ENCODE peak calls at places on chromosomes 12 and 14, in five cellular contexts. One of them, this sample, is unnamed.

GRCh38 chr14:46381674-46382073 is 269.9 kb downstream of the RPL10L start:
- DNase-seq in GM12878: no peak
- DNase-seq in K562: no peak
- DNase-seq in HepG2: no peak
- DNase-seq in H1: no peak
- DNase-seq in this sample: peak

GRCh38 chr14:23297878-23298277 is 4.8 kb downstream of the PPP1R3E start:
- DNase-seq in GM12878: no peak
- DNase-seq in K562: no peak
- DNase-seq in HepG2: no peak
- DNase-seq in H1: no peak
- DNase-seq in this sample: no peak

GRCh38 chr12:9773216-9773877 is 12.6 kb upstream of the CD69 start:
- DNase-seq in GM12878: no peak
- DNase-seq in K562: no peak
- DNase-seq in HepG2: no peak
- DNase-seq in H1: no peak
- DNase-seq in this sample: no peak

GRCh38 chr12:51450816-51451215 is 26.2 kb downstream of the SLC4A8 start:
- DNase-seq in GM12878: no peak
- DNase-seq in K562: no peak
- DNase-seq in HepG2: no peak
- DNase-seq in H1: no peak
- DNase-seq in this sample: peak

GRCh38 chr12:93571360-93571853 is 1.1 kb upstream of the SOCS2 start:
- DNase-seq in GM12878: no peak
- DNase-seq in K562: peak
- DNase-seq in HepG2: peak
- DNase-seq in H1: peak
- DNase-seq in this sample: peak

GRCh38 chr12:127280393-127281275 is 986.3 kb upstream of the TMEM132C start:
- DNase-seq in GM12878: no peak
- DNase-seq in K562: peak
- DNase-seq in HepG2: peak
- DNase-seq in H1: peak
- DNase-seq in this sample: peak

GRCh38 chr14:90273532-90273931 is 17.2 kb downstream of the PSMC1 start:
- DNase-seq in GM12878: no peak
- DNase-seq in K562: no peak
- DNase-seq in HepG2: no peak
- DNase-seq in H1: no peak
- DNase-seq in this sample: no peak

GRCh38 chr14:65334765-65335411 is 77.6 kb upstream of the FUT8 start:
- DNase-seq in GM12878: no peak
- DNase-seq in K562: no peak
- DNase-seq in HepG2: no peak
- DNase-seq in H1: peak
- DNase-seq in this sample: peak

GRCh38 chr12:54128466-54128865 is 60.3 kb downstream of the SMUG1 start:
- DNase-seq in GM12878: no peak
- DNase-seq in K562: no peak
- DNase-seq in HepG2: no peak
- DNase-seq in H1: no peak
- DNase-seq in this sample: no peak

GRCh38 chr12:121287267-121287954 is 9.1 kb downstream of the CAMKK2 start:
- DNase-seq in GM12878: no peak
- DNase-seq in K562: no peak
- DNase-seq in HepG2: no peak
- DNase-seq in H1: no peak
- DNase-seq in this sample: no peak

GRCh38 chr12:916240-916639 is 33.3 kb downstream of the RAD52 start:
- DNase-seq in GM12878: no peak
- DNase-seq in K562: no peak
- DNase-seq in HepG2: no peak
- DNase-seq in H1: no peak
- DNase-seq in this sample: peak

GRCh38 chr12:101769865-101770264 is 30.6 kb upstream of the SYCP3 start:
- DNase-seq in GM12878: no peak
- DNase-seq in K562: no peak
- DNase-seq in HepG2: no peak
- DNase-seq in H1: no peak
- DNase-seq in this sample: no peak

GRCh38 chr14:67517083-67517482 is 16.0 kb upstream of the PLEKHH1 start:
- DNase-seq in GM12878: no peak
- DNase-seq in K562: no peak
- DNase-seq in HepG2: no peak
- DNase-seq in H1: peak
- DNase-seq in this sample: peak

GRCh38 chr12:100268835-100269564 is 2.0 kb downstream of the SCYL2 start:
- DNase-seq in GM12878: no peak
- DNase-seq in K562: no peak
- DNase-seq in HepG2: no peak
- DNase-seq in H1: no peak
- DNase-seq in this sample: peak

GRCh38 chr12:59041241-59042121 is 121.2 kb upstream of the LRIG3 start:
- DNase-seq in GM12878: no peak
- DNase-seq in K562: no peak
- DNase-seq in HepG2: no peak
- DNase-seq in H1: no peak
- DNase-seq in this sample: no peak

GRCh38 chr14:76827696-76828301 is 1.6 kb downstream of the LRRC74A start:
- DNase-seq in GM12878: no peak
- DNase-seq in K562: no peak
- DNase-seq in HepG2: no peak
- DNase-seq in H1: no peak
- DNase-seq in this sample: peak

DNA sequence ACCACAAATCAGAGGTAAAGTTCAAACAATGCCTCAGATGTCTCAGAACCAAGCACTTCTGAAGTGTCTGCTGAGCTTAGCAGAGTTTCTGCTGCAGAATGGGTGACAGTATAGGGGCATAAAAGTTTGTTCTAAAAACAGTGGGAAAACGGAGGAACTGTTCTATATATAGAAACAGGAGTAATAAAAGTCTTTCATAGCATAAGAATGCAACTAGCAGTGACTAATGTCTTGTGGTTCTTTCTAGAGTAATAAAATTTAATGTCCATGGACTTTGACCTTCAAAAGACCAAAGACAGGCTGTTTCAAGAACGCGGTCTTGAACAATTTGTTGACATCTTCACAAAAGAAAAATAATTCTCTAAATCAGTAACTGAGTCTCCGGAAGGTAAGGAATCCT is 107.5 kb upstream of the FAR2 start:
- DNase-seq in GM12878: no peak
- DNase-seq in K562: no peak
- DNase-seq in HepG2: no peak
- DNase-seq in H1: no peak
- DNase-seq in this sample: no peak
- TF ChIP-seq CREB1 in GM12878: no peak
- TF ChIP-seq CREB1 in K562: no peak
- TF ChIP-seq CREB1 in HepG2: no peak
- TF ChIP-seq CREB1 in H1: no peak
- TF ChIP-seq CREB1 in this sample: no peak

GRCh38 chr12:124909831-124910560 is 4.5 kb downstream of the UBC start:
- DNase-seq in GM12878: no peak
- DNase-seq in K562: no peak
- DNase-seq in HepG2: no peak
- DNase-seq in H1: no peak
- DNase-seq in this sample: no peak
- H3K4me2 ChIP-seq in GM12878: peak
- H3K4me2 ChIP-seq in K562: no peak
- H3K4me2 ChIP-seq in HepG2: peak
- H3K4me2 ChIP-seq in H1: no peak
- H3K4me2 ChIP-seq in this sample: no peak

DNA sequence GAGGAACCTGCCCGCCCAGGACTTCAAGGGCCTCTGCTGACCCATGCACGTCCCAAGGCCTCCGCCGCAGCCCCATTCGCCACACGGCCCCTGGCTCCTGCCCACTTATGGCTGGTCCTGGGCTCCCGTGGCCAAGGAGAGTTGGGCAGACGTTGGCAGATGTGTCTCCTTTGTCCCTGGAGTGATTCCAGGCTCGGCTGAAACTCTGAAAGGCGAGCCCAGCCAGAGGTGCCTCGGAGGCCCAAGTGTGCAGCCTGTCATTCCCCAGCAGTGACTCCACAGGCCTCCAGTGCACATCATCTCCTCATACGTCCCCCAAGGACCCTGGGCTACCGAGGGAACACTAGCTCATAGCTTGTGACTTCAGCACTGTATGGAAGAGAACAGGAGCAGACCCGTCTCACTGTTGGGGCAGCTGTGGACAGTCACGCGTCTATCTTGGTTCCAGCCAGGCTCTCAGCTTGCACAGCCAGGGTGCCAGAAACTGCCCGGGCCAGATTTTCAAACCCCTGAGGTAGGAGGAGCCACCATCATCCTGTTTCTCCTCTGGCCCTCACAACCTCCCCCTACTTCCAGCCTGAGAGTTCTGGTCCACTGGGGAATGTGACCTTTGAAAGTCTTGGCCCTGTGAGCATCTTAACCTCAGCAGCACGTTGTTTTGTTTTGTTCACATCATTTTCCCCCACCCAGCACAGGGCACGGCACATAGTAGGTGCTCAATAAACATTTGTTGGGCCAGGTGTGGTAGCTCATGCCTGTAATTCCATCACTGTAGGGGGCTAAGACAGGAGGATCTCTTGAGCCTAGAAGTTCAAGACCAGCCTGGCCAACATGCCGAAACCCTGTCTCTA is 50.2 kb downstream of the PSMA6 start:
- DNase-seq in GM12878: no peak
- DNase-seq in K562: no peak
- DNase-seq in HepG2: no peak
- DNase-seq in H1: no peak
- DNase-seq in this sample: no peak
- TF ChIP-seq POLR2AphosphoS5 in GM12878: no peak
- TF ChIP-seq POLR2AphosphoS5 in K562: no peak
- TF ChIP-seq POLR2AphosphoS5 in HepG2: no peak
- TF ChIP-seq POLR2AphosphoS5 in H1: no peak
- TF ChIP-seq POLR2AphosphoS5 in this sample: no peak

GRCh38 chr12:109737111-109737510 is 23.5 kb downstream of the FAM222A start:
- DNase-seq in GM12878: no peak
- DNase-seq in K562: no peak
- DNase-seq in HepG2: no peak
- DNase-seq in H1: no peak
- DNase-seq in this sample: no peak

GRCh38 chr12:109736552-109737108 is 23.0 kb downstream of the FAM222A start:
- DNase-seq in GM12878: no peak
- DNase-seq in K562: peak
- DNase-seq in HepG2: peak
- DNase-seq in H1: peak
- DNase-seq in this sample: peak

GRCh38 chr12:109734219-109735000 is 20.8 kb downstream of the FAM222A start:
- DNase-seq in GM12878: no peak
- DNase-seq in K562: no peak
- DNase-seq in HepG2: no peak
- DNase-seq in H1: peak
- DNase-seq in this sample: peak

GRCh38 chr12:109735051-109735521 is 21.5 kb downstream of the FAM222A start:
- DNase-seq in GM12878: no peak
- DNase-seq in K562: no peak
- DNase-seq in HepG2: no peak
- DNase-seq in H1: peak
- DNase-seq in this sample: no peak

GRCh38 chr12:109735825-109736551 is 22.4 kb downstream of the FAM222A start:
- DNase-seq in GM12878: no peak
- DNase-seq in K562: no peak
- DNase-seq in HepG2: no peak
- DNase-seq in H1: peak
- DNase-seq in this sample: no peak
- TF ChIP-seq CREB1 in GM12878: no peak
- TF ChIP-seq CREB1 in K562: no peak
- TF ChIP-seq CREB1 in HepG2: no peak
- TF ChIP-seq CREB1 in H1: no peak
- TF ChIP-seq CREB1 in this sample: no peak

GRCh38 chr12:25052191-25053020 is 103.5 kb upstream of the BCAT1 start:
- DNase-seq in GM12878: peak
- DNase-seq in K562: no peak
- DNase-seq in HepG2: peak
- DNase-seq in H1: no peak
- DNase-seq in this sample: peak
- H3K4me2 ChIP-seq in GM12878: peak
- H3K4me2 ChIP-seq in K562: peak
- H3K4me2 ChIP-seq in HepG2: peak
- H3K4me2 ChIP-seq in H1: no peak
- H3K4me2 ChIP-seq in this sample: peak

DNA sequence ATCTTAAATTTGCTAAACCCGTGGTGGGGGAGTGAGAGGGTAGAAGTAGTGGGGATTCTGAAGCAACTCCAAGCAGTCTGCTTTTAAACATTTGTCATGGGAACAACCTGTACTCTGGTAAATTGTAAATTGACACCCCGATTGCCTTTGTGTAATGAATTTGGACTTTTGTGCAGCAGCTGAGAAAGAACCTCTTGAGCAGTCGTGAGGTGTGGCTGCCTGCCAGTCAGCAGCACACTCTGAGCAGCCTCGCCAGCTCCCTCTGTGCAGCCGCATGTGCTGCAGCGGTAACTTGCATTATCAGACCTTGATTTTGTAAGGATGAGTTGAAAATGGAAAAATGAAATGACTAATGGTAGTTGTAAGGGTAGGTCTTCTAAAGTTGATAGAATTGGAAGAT is 74.3 kb downstream of the SUSD6 start:
- DNase-seq in GM12878: no peak
- DNase-seq in K562: no peak
- DNase-seq in HepG2: peak
- DNase-seq in H1: no peak
- DNase-seq in this sample: no peak
- TF ChIP-seq POLR2AphosphoS5 in GM12878: no peak
- TF ChIP-seq POLR2AphosphoS5 in K562: no peak
- TF ChIP-seq POLR2AphosphoS5 in HepG2: no peak
- TF ChIP-seq POLR2AphosphoS5 in H1: no peak
- TF ChIP-seq POLR2AphosphoS5 in this sample: no peak

GRCh38 chr14:51176819-51177218 is 63.2 kb upstream of the TMX1 start:
- DNase-seq in GM12878: no peak
- DNase-seq in K562: no peak
- DNase-seq in HepG2: no peak
- DNase-seq in H1: no peak
- DNase-seq in this sample: peak
- TF ChIP-seq CREB1 in GM12878: no peak
- TF ChIP-seq CREB1 in K562: no peak
- TF ChIP-seq CREB1 in HepG2: no peak
- TF ChIP-seq CREB1 in H1: no peak
- TF ChIP-seq CREB1 in this sample: no peak

GRCh38 chr14:52048132-52048531 is 20.7 kb downstream of the NID2 start:
- DNase-seq in GM12878: no peak
- DNase-seq in K562: no peak
- DNase-seq in HepG2: no peak
- DNase-seq in H1: no peak
- DNase-seq in this sample: no peak

GRCh38 chr14:52043690-52044089 is 25.2 kb downstream of the NID2 start:
- DNase-seq in GM12878: no peak
- DNase-seq in K562: peak
- DNase-seq in HepG2: peak
- DNase-seq in H1: peak
- DNase-seq in this sample: peak

GRCh38 chr14:52046376-52046917 is 22.4 kb downstream of the NID2 start:
- DNase-seq in GM12878: no peak
- DNase-seq in K562: no peak
- DNase-seq in HepG2: no peak
- DNase-seq in H1: no peak
- DNase-seq in this sample: no peak

GRCh38 chr14:52042371-52043037 is 26.4 kb downstream of the NID2 start:
- DNase-seq in GM12878: no peak
- DNase-seq in K562: no peak
- DNase-seq in HepG2: no peak
- DNase-seq in H1: no peak
- DNase-seq in this sample: no peak

GRCh38 chr14:52044791-52045522 is 23.9 kb downstream of the NID2 start:
- DNase-seq in GM12878: no peak
- DNase-seq in K562: no peak
- DNase-seq in HepG2: no peak
- DNase-seq in H1: no peak
- DNase-seq in this sample: no peak
- H3K4me2 ChIP-seq in GM12878: no peak
- H3K4me2 ChIP-seq in K562: no peak
- H3K4me2 ChIP-seq in HepG2: no peak
- H3K4me2 ChIP-seq in H1: no peak
- H3K4me2 ChIP-seq in this sample: no peak

This sample was measured in GM23338.